ENCODE peak calls at places on chromosome X, in four cellular contexts. T is neural progenitor cell, W is left lung, M is A673. L is an unnamed sample.

GRCh38 chrX:71652405-71652804 is 14.9 kb upstream of the LOC101059915 start:
- DNase-seq in T (peak; percentile 61), W (no peak), M (peak; percentile 65), L (no peak)

GRCh38 chrX:154037754-154038153 is 18.1 kb upstream of the IRAK1 start:
- DNase-seq in T (no peak), W (no peak), M (no peak), L (no peak)

GRCh38 chrX:44667771-44668170 is 125.1 kb upstream of the FUNDC1 start:
- DNase-seq in T (no peak), W (no peak), M (no peak), L (no peak)

GRCh38 chrX:110786486-110786885 is 9.1 kb downstream of the CHRDL1 start:
- DNase-seq in T (no peak), W (no peak), M (no peak), L (no peak)

GRCh38 chrX:77628294-77629025 is 157.6 kb downstream of the ATRX start:
- DNase-seq in T (no peak), W (no peak), M (peak; percentile 26), L (no peak)

GRCh38 chrX:19560611-19561010 is 45.3 kb upstream of the MAP3K15 start:
- DNase-seq in T (no peak), W (no peak), M (no peak), L (no peak)

GRCh38 chrX:65866146-65866545 is 173.7 kb downstream of the VSIG4 start:
- DNase-seq in T (no peak), W (no peak), M (no peak), L (peak; percentile 30)

GRCh38 chrX:110944323-110944761 is 148.7 kb upstream of the CHRDL1 start:
- DNase-seq in T (peak; percentile 61), W (no peak), M (no peak), L (no peak)

GRCh38 chrX:71067727-71068051 is 445 bp downstream of the SNX12 start:
- DNase-seq in T (no peak), W (no peak), M (peak; percentile 10), L (no peak)

GRCh38 chrX:71665747-71666146 is 1.6 kb upstream of the LOC101059915 start:
- DNase-seq in T (no peak), W (no peak), M (no peak), L (no peak)

GRCh38 chrX:101799387-101799786 is 132.4 kb downstream of the ZMAT1 start:
- DNase-seq in T (peak; percentile 90), W (peak; percentile 84), M (peak; percentile 93), L (peak; percentile 59)

GRCh38 chrX:31350808-31351074 is 278.9 kb upstream of the FTHL17 start:
- DNase-seq in T (no peak), W (no peak), M (no peak), L (no peak)

GRCh38 chrX:8731579-8732395 is at the start of gene ANOS1:
- DNase-seq in T (peak; percentile 88), W (peak; percentile 80), M (peak; percentile 19), L (no peak)

GRCh38 chrX:17968367-17968766 is 107.3 kb upstream of the RAI2 start:
- DNase-seq in T (peak; percentile 34), W (no peak), M (peak; percentile 40), L (no peak)

GRCh38 chrX:9340619-9341304 is 124.1 kb upstream of the TBL1X start:
- DNase-seq in T (peak; percentile 27), W (peak; percentile 58), M (peak; percentile 72), L (peak; percentile 59)

GRCh38 chrX:30577362-30577961 is at the start of gene TASL:
- DNase-seq in T (no peak), W (no peak), M (no peak), L (peak; percentile 65)

GRCh38 chrX:53718073-53718472 is 31.6 kb upstream of the HUWE1 start:
- DNase-seq in T (no peak), W (no peak), M (no peak), L (no peak)

GRCh38 chrX:146259207-146259606 is 441.6 kb downstream of the SLITRK2 start:
- DNase-seq in T (no peak), W (no peak), M (no peak), L (no peak)

GRCh38 chrX:9189286-9189685 is 155.4 kb upstream of the FAM9B start:
- DNase-seq in T (no peak), W (no peak), M (no peak), L (no peak)

GRCh38 chrX:37361596-37361995 is 12.4 kb downstream of the PRRG1 start:
- DNase-seq in T (no peak), W (no peak), M (no peak), L (no peak)

GRCh38 chrX:148037020-148037419 is 55.9 kb downstream of the FMR1NB start:
- DNase-seq in T (no peak), W (no peak), M (no peak), L (no peak)

GRCh38 chrX:112081781-112082482 is 644 bp downstream of the TRPC5 start:
- DNase-seq in T (peak; percentile 67), W (no peak), M (no peak), L (no peak)

GRCh38 chrX:95875661-95876060 is 809.0 kb upstream of the DIAPH2 start:
- DNase-seq in T (no peak), W (no peak), M (no peak), L (no peak)

GRCh38 chrX:7515681-7516413 is 327.1 kb upstream of the VCX start:
- DNase-seq in T (no peak), W (no peak), M (no peak), L (no peak)

GRCh38 chrX:128928636-128929035 is 594.7 kb downstream of the SMARCA1 start:
- DNase-seq in T (no peak), W (no peak), M (no peak), L (no peak)

DNA sequence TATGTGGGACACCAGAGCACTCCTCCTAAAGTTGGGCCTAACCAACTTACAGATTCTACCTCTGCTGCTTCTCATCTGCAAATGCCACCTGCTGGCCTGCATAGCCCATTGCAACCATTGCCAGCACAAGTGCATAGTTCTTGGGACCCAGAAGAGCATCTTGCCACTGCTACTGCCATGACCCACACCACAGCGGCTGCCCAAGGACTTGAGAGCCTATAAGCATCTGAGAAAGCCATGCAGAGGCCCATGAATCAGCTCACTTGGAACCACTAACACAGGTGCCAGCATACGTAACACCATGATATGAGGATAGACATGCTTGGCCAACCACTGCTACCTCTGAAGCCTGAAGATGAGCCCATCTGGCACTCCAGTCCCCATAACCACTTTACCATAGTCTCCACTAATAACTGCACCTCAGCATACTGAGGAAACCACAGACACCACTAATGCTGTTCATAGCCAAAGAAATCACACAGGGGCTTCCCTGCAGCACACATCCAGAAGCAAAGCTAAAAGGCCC is 258.1 kb upstream of the AGTR2 start:
- DNase-seq in T (peak; percentile 9), W (no peak), M (no peak), L (no peak)
- TF ChIP-seq CTCF in T (peak; percentile 40), W (no peak), M (peak; percentile 50), L (peak; percentile 78)

GRCh38 chrX:40106677-40107290 is 9.0 kb upstream of the BCOR start:
- DNase-seq in T (no peak), W (no peak), M (no peak), L (peak; percentile 53)
- TF ChIP-seq CTCF in T (no peak), W (no peak), M (no peak), L (no peak)

GRCh38 chrX:132948648-132949260 is 9.7 kb downstream of the HS6ST2 start:
- DNase-seq in T (peak; percentile 51), W (no peak), M (peak; percentile 39), L (no peak)
- TF ChIP-seq CTCF in T (peak; percentile 64), W (no peak), M (peak; percentile 61), L (no peak)

GRCh38 chrX:121405826-121406225 is 358.4 kb downstream of the GLUD2 start:
- DNase-seq in T (no peak), W (no peak), M (no peak), L (no peak)

GRCh38 chrX:121407627-121408026 is 360.2 kb downstream of the GLUD2 start:
- DNase-seq in T (no peak), W (no peak), M (no peak), L (no peak)
- TF ChIP-seq CTCF in T (no peak), W (no peak), M (no peak), L (no peak)

GRCh38 chrX:74535211-74535621 is 79.2 kb downstream of the RLIM start:
- DNase-seq in T (peak; percentile 69), W (no peak), M (peak; percentile 88), L (peak; percentile 51)

GRCh38 chrX:74537011-74537390 is 77.4 kb downstream of the RLIM start:
- DNase-seq in T (no peak), W (no peak), M (peak; percentile 18), L (no peak)

GRCh38 chrX:74535633-74536141 is 78.7 kb downstream of the RLIM start:
- DNase-seq in T (peak; percentile 46), W (peak; percentile 64), M (peak; percentile 86), L (peak; percentile 54)

GRCh38 chrX:74534569-74535038 is 79.8 kb downstream of the RLIM start:
- DNase-seq in T (no peak), W (no peak), M (peak; percentile 68), L (peak; percentile 42)

DNA sequence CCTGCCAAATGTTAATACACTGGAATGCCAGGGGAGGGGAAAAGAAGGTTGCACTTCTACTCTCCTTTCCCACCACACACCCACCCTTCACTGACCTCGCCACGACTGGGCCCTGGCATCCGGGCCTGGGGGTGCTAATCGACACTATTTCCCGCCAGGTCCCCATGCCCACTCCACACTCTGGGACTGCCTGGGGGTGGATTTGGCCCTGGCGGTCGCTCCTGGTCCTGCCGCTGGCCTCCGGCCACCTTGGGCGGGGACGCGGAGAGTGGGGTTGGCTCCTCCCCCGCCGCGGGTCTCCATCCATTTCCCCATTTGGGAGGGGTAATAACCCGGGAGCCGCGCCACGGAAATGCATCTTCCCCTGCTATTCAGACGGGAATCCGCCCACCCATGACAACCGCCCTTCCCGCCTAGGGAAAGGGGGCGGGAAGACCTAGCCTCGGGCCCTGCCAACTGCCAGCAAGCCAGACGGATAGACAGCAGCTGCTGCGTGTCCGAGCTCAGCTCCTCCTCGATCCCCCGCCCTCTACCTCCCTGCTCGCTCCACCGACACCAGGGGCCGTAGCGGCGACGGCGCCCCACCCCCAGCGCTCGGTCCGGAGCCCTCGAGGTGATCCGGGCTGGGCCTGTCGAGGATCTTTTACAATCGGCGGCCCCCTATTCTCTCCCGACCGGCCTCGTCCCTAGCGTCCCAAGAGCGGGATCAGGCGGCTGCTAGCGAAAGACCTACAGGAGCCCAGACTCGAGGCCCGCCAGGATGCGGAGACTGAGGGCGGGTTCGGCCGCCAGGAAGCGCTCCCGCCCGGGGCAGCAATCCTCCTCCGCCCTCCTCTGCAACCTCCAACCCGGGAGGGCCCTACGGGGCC is 78.0 kb downstream of the RLIM start:
- DNase-seq in T (peak; percentile 64), W (peak; percentile 83), M (peak; percentile 91), L (peak; percentile 65)
- TF ChIP-seq CTCF in T (peak; percentile 34), W (peak; percentile 48), M (no peak), L (peak; percentile 9)

DNA sequence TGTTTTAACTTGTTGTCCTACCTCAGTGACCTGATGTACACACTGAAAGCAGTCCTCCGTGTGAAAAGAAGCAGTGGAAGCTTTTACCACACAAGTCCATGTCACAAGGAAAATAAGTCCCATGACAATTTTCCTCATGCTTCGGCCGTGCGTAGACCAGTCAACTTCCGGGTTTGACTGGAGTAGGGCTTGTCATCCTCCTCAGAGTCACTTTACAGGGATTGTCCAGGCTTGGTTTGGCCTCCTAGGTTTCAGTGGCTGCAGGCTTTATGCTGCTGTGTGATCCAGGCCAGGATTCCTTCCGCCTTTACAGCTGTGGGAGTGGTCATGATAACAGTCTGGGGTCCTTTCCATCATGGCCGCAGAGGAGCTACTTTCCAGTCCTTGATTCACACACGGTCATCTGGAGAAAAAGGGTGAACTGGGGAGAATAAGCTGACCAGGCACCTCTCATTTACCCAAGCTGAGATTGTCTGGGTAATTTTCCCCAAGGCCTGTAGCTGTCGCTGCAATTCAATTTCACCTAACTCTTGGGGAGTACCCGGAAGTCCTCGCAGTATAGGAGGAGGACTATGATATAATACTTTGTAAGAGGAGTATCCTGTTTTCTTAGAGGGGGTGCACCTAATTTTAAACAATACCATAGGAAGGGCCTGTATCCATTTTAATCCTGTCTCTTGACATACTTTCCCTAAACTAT is 206.1 kb upstream of the KLF8 start:
- DNase-seq in T (no peak), W (no peak), M (no peak), L (no peak)
- TF ChIP-seq CTCF in T (no peak), W (no peak), M (no peak), L (no peak)